ENCODE peak calls at places on chromosomes 7 and 10, in ten cellular contexts. One of them, this sample, is unnamed.

GRCh38 chr7:101874028-101874427 is 56.6 kb downstream of the CUX1 start:
- DNase-seq in AML-193: no peak
- DNase-seq in midbrain: no peak
- DNase-seq in AG09309: no peak
- DNase-seq in activated naive CD4-positive, alpha-beta T cell treated with anti-CD3 and anti-CD28 coated beads for 36 hours: no peak
- DNase-seq in activated T-helper 1 cell treated with Interleukin-2 at 50 U/mL for 16 hours: no peak
- DNase-seq in adipocyte: peak; percentile 65
- DNase-seq in GM12865: no peak
- DNase-seq in kidney: no peak
- DNase-seq in H4: no peak
- DNase-seq in this sample: no peak

GRCh38 chr10:1138529-1138928 is 82.3 kb downstream of the WDR37 start:
- DNase-seq in AML-193: no peak
- DNase-seq in midbrain: no peak
- DNase-seq in AG09309: no peak
- DNase-seq in activated naive CD4-positive, alpha-beta T cell treated with anti-CD3 and anti-CD28 coated beads for 36 hours: no peak
- DNase-seq in activated T-helper 1 cell treated with Interleukin-2 at 50 U/mL for 16 hours: no peak
- DNase-seq in adipocyte: no peak
- DNase-seq in GM12865: no peak
- DNase-seq in kidney: no peak
- DNase-seq in H4: no peak
- DNase-seq in this sample: no peak

GRCh38 chr10:52652431-52653220 is 120.0 kb downstream of the MBL2 start:
- DNase-seq in AML-193: no peak
- DNase-seq in midbrain: peak; percentile 90
- DNase-seq in AG09309: no peak
- DNase-seq in activated naive CD4-positive, alpha-beta T cell treated with anti-CD3 and anti-CD28 coated beads for 36 hours: no peak
- DNase-seq in activated T-helper 1 cell treated with Interleukin-2 at 50 U/mL for 16 hours: no peak
- DNase-seq in adipocyte: peak; percentile 32
- DNase-seq in GM12865: no peak
- DNase-seq in kidney: no peak
- DNase-seq in H4: peak; percentile 76
- DNase-seq in this sample: no peak

GRCh38 chr7:44639701-44640321 is 33.4 kb downstream of the OGDH start:
- DNase-seq in AML-193: no peak
- DNase-seq in midbrain: peak; percentile 49
- DNase-seq in AG09309: peak; percentile 45
- DNase-seq in activated naive CD4-positive, alpha-beta T cell treated with anti-CD3 and anti-CD28 coated beads for 36 hours: no peak
- DNase-seq in activated T-helper 1 cell treated with Interleukin-2 at 50 U/mL for 16 hours: no peak
- DNase-seq in adipocyte: peak; percentile 74
- DNase-seq in GM12865: no peak
- DNase-seq in kidney: no peak
- DNase-seq in H4: peak; percentile 98
- DNase-seq in this sample: peak; percentile 81

GRCh38 chr10:47330804-47331203 is 8.6 kb downstream of the GDF2 start:
- DNase-seq in AML-193: no peak
- DNase-seq in midbrain: no peak
- DNase-seq in AG09309: no peak
- DNase-seq in activated naive CD4-positive, alpha-beta T cell treated with anti-CD3 and anti-CD28 coated beads for 36 hours: no peak
- DNase-seq in activated T-helper 1 cell treated with Interleukin-2 at 50 U/mL for 16 hours: no peak
- DNase-seq in adipocyte: no peak
- DNase-seq in GM12865: no peak
- DNase-seq in kidney: peak; percentile 24
- DNase-seq in H4: no peak
- DNase-seq in this sample: no peak

GRCh38 chr10:24814568-24815313 is 91.1 kb upstream of the ARHGAP21 start:
- DNase-seq in AML-193: no peak
- DNase-seq in midbrain: no peak
- DNase-seq in AG09309: no peak
- DNase-seq in activated naive CD4-positive, alpha-beta T cell treated with anti-CD3 and anti-CD28 coated beads for 36 hours: peak; percentile 16
- DNase-seq in activated T-helper 1 cell treated with Interleukin-2 at 50 U/mL for 16 hours: no peak
- DNase-seq in adipocyte: peak; percentile 43
- DNase-seq in GM12865: no peak
- DNase-seq in kidney: no peak
- DNase-seq in H4: peak; percentile 49
- DNase-seq in this sample: no peak

GRCh38 chr10:80459047-80459865 is 5.1 kb downstream of the TSPAN14 start:
- DNase-seq in AML-193: peak; percentile 86
- DNase-seq in midbrain: no peak
- DNase-seq in AG09309: peak; percentile 61
- DNase-seq in activated naive CD4-positive, alpha-beta T cell treated with anti-CD3 and anti-CD28 coated beads for 36 hours: peak; percentile 83
- DNase-seq in activated T-helper 1 cell treated with Interleukin-2 at 50 U/mL for 16 hours: peak; percentile 57
- DNase-seq in adipocyte: peak; percentile 87
- DNase-seq in GM12865: peak; percentile 89
- DNase-seq in kidney: peak; percentile 82
- DNase-seq in H4: peak; percentile 89
- DNase-seq in this sample: no peak

GRCh38 chr7:28481131-28481926 is 69.0 kb downstream of the CREB5 start:
- DNase-seq in AML-193: no peak
- DNase-seq in midbrain: no peak
- DNase-seq in AG09309: no peak
- DNase-seq in activated naive CD4-positive, alpha-beta T cell treated with anti-CD3 and anti-CD28 coated beads for 36 hours: no peak
- DNase-seq in activated T-helper 1 cell treated with Interleukin-2 at 50 U/mL for 16 hours: no peak
- DNase-seq in adipocyte: peak; percentile 92
- DNase-seq in GM12865: peak; percentile 93
- DNase-seq in kidney: no peak
- DNase-seq in H4: no peak
- DNase-seq in this sample: no peak

GRCh38 chr10:19412531-19412930 is 363.9 kb downstream of the MALRD1 start:
- DNase-seq in AML-193: peak; percentile 16
- DNase-seq in midbrain: peak; percentile 9
- DNase-seq in AG09309: no peak
- DNase-seq in activated naive CD4-positive, alpha-beta T cell treated with anti-CD3 and anti-CD28 coated beads for 36 hours: no peak
- DNase-seq in activated T-helper 1 cell treated with Interleukin-2 at 50 U/mL for 16 hours: no peak
- DNase-seq in adipocyte: peak; percentile 60
- DNase-seq in GM12865: peak; percentile 0
- DNase-seq in kidney: no peak
- DNase-seq in H4: peak; percentile 26
- DNase-seq in this sample: peak; percentile 15

GRCh38 chr7:30276203-30276900 is 8.0 kb upstream of the ZNRF2 start:
- DNase-seq in AML-193: peak; percentile 44
- DNase-seq in midbrain: peak; percentile 74
- DNase-seq in AG09309: peak; percentile 31
- DNase-seq in activated naive CD4-positive, alpha-beta T cell treated with anti-CD3 and anti-CD28 coated beads for 36 hours: peak; percentile 75
- DNase-seq in activated T-helper 1 cell treated with Interleukin-2 at 50 U/mL for 16 hours: peak; percentile 22
- DNase-seq in adipocyte: peak; percentile 77
- DNase-seq in GM12865: peak; percentile 77
- DNase-seq in kidney: no peak
- DNase-seq in H4: peak; percentile 73
- DNase-seq in this sample: no peak

GRCh38 chr10:131872837-131873375 is 27.9 kb upstream of the PPP2R2D start:
- DNase-seq in AML-193: no peak
- DNase-seq in midbrain: no peak
- DNase-seq in AG09309: no peak
- DNase-seq in activated naive CD4-positive, alpha-beta T cell treated with anti-CD3 and anti-CD28 coated beads for 36 hours: no peak
- DNase-seq in activated T-helper 1 cell treated with Interleukin-2 at 50 U/mL for 16 hours: no peak
- DNase-seq in adipocyte: no peak
- DNase-seq in GM12865: no peak
- DNase-seq in kidney: peak; percentile 69
- DNase-seq in H4: no peak
- DNase-seq in this sample: no peak

GRCh38 chr10:129405389-129405788 is 61.7 kb upstream of the MGMT start:
- DNase-seq in AML-193: no peak
- DNase-seq in midbrain: no peak
- DNase-seq in AG09309: no peak
- DNase-seq in activated naive CD4-positive, alpha-beta T cell treated with anti-CD3 and anti-CD28 coated beads for 36 hours: no peak
- DNase-seq in activated T-helper 1 cell treated with Interleukin-2 at 50 U/mL for 16 hours: no peak
- DNase-seq in adipocyte: no peak
- DNase-seq in GM12865: no peak
- DNase-seq in kidney: no peak
- DNase-seq in H4: no peak
- DNase-seq in this sample: no peak

GRCh38 chr10:132534348-132535064 is 3.1 kb upstream of the INPP5A start:
- DNase-seq in AML-193: no peak
- DNase-seq in midbrain: no peak
- DNase-seq in AG09309: no peak
- DNase-seq in activated naive CD4-positive, alpha-beta T cell treated with anti-CD3 and anti-CD28 coated beads for 36 hours: no peak
- DNase-seq in activated T-helper 1 cell treated with Interleukin-2 at 50 U/mL for 16 hours: no peak
- DNase-seq in adipocyte: no peak
- DNase-seq in GM12865: no peak
- DNase-seq in kidney: no peak
- DNase-seq in H4: no peak
- DNase-seq in this sample: no peak

GRCh38 chr7:27245124-27245797 is 2.7 kb downstream of the EVX1 start:
- DNase-seq in AML-193: no peak
- DNase-seq in midbrain: no peak
- DNase-seq in AG09309: no peak
- DNase-seq in activated naive CD4-positive, alpha-beta T cell treated with anti-CD3 and anti-CD28 coated beads for 36 hours: no peak
- DNase-seq in activated T-helper 1 cell treated with Interleukin-2 at 50 U/mL for 16 hours: no peak
- DNase-seq in adipocyte: no peak
- DNase-seq in GM12865: no peak
- DNase-seq in kidney: no peak
- DNase-seq in H4: no peak
- DNase-seq in this sample: no peak

GRCh38 chr7:47721670-47722069 is 139.8 kb upstream of the TNS3 start:
- DNase-seq in AML-193: no peak
- DNase-seq in midbrain: no peak
- DNase-seq in AG09309: no peak
- DNase-seq in activated naive CD4-positive, alpha-beta T cell treated with anti-CD3 and anti-CD28 coated beads for 36 hours: no peak
- DNase-seq in activated T-helper 1 cell treated with Interleukin-2 at 50 U/mL for 16 hours: no peak
- DNase-seq in adipocyte: no peak
- DNase-seq in GM12865: no peak
- DNase-seq in kidney: no peak
- DNase-seq in H4: no peak
- DNase-seq in this sample: no peak